ENCODE peak calls at places on chromosomes 3 and 15, in five cellular contexts. S is right cardiac atrium; A is Daoy; E is activated effector memory CD4-positive, alpha-beta T cell treated with anti-CD3 and anti-CD28 coated beads, Interleukin-2, amount 50 U/mL, for 16 hours; P is skeletal muscle cell. I is an unnamed sample.

GRCh38 chr3:71725279-71725991 is at the start of gene EIF4E3:
- DNase-seq in S (peak), A (peak), E (peak), P (no peak), I (no peak)

GRCh38 chr3:52123106-52123708 is 31.0 kb downstream of the POC1A start:
- DNase-seq in S (peak), A (peak), E (peak), P (peak), I (peak)

GRCh38 chr15:74584779-74585178 is 30.9 kb upstream of the CLK3 start:
- DNase-seq in S (no peak), A (no peak), E (no peak), P (no peak), I (no peak)

GRCh38 chr3:118938183-118938961 is 96.3 kb downstream of the IGSF11 start:
- DNase-seq in S (no peak), A (peak), E (no peak), P (no peak), I (no peak)

GRCh38 chr3:189204467-189204866 is 32.7 kb downstream of the TPRG1 start:
- DNase-seq in S (no peak), A (no peak), E (no peak), P (no peak), I (no peak)

GRCh38 chr15:52180851-52181450 is 10.2 kb downstream of the GNB5 start:
- DNase-seq in S (no peak), A (no peak), E (no peak), P (no peak), I (no peak)

GRCh38 chr3:132343018-132343612 is 25.9 kb downstream of the ACP3 start:
- DNase-seq in S (no peak), A (peak), E (no peak), P (no peak), I (peak)

GRCh38 chr15:31486906-31487695 is 160.5 kb downstream of the KLF13 start:
- DNase-seq in S (no peak), A (no peak), E (no peak), P (no peak), I (no peak)

GRCh38 chr3:142987080-142987700 is 14.2 kb upstream of the U2SURP start:
- DNase-seq in S (no peak), A (no peak), E (no peak), P (no peak), I (no peak)

GRCh38 chr3:58254144-58254543 is 16.6 kb downstream of the ABHD6 start:
- DNase-seq in S (no peak), A (no peak), E (no peak), P (no peak), I (no peak)

GRCh38 chr3:61192222-61192621 is 59.0 kb downstream of the FHIT start:
- DNase-seq in S (no peak), A (no peak), E (no peak), P (no peak), I (no peak)

GRCh38 chr15:74541494-74542191 is 623 bp downstream of the ARID3B start:
- DNase-seq in S (peak), A (peak), E (peak), P (no peak), I (no peak)

GRCh38 chr3:127407026-127407939 is 119.4 kb upstream of the PRR20G start:
- DNase-seq in S (no peak), A (no peak), E (peak), P (no peak), I (no peak)

GRCh38 chr3:161096771-161097367 is 8.3 kb downstream of the B3GALNT1 start:
- DNase-seq in S (no peak), A (no peak), E (no peak), P (no peak), I (no peak)

GRCh38 chr3:163722421-163722820 is 1355.9 kb downstream of the SI start:
- DNase-seq in S (no peak), A (no peak), E (no peak), P (no peak), I (no peak)

GRCh38 chr3:73719413-73719831 is 94.7 kb upstream of the PDZRN3 start:
- DNase-seq in S (no peak), A (no peak), E (no peak), P (peak), I (no peak)

GRCh38 chr3:101414121-101414520 is 93.7 kb upstream of the IMPG2 start:
- DNase-seq in S (no peak), A (no peak), E (no peak), P (peak), I (no peak)

GRCh38 chr3:128123538-128124368 is at the start of gene RUVBL1:
- DNase-seq in S (peak), A (peak), E (peak), P (peak), I (peak)

GRCh38 chr15:31357148-31357547 is 30.5 kb downstream of the KLF13 start:
- DNase-seq in S (peak), A (no peak), E (no peak), P (no peak), I (no peak)

GRCh38 chr15:89827821-89828220 is 13.2 kb upstream of the ANPEP start:
- DNase-seq in S (no peak), A (no peak), E (no peak), P (no peak), I (no peak)

GRCh38 chr3:15820911-15821310 is 23.1 kb upstream of the ANKRD28 start:
- DNase-seq in S (no peak), A (no peak), E (no peak), P (no peak), I (no peak)

GRCh38 chr3:150825916-150826377 is 63.0 kb upstream of the SIAH2 start:
- DNase-seq in S (no peak), A (no peak), E (no peak), P (no peak), I (no peak)

GRCh38 chr15:101479851-101480612 is 9.5 kb downstream of the PCSK6 start:
- DNase-seq in S (no peak), A (no peak), E (peak), P (no peak), I (no peak)

GRCh38 chr3:64685331-64685799 is 2.4 kb downstream of the ADAMTS9 start:
- DNase-seq in S (peak), A (no peak), E (no peak), P (peak), I (peak)

GRCh38 chr15:62749036-62749435 is 293.5 kb upstream of the TPM1 start:
- DNase-seq in S (no peak), A (no peak), E (no peak), P (no peak), I (no peak)

GRCh38 chr3:59885103-59885502 is 835.3 kb upstream of the CFAP20DC start:
- DNase-seq in S (no peak), A (no peak), E (no peak), P (no peak), I (no peak)

GRCh38 chr3:135106445-135106844 is 311.4 kb downstream of the EPHB1 start:
- DNase-seq in S (no peak), A (peak), E (no peak), P (no peak), I (no peak)

GRCh38 chr3:148962513-148962912 is 28.8 kb upstream of the GYG1 start:
- DNase-seq in S (no peak), A (peak), E (no peak), P (peak), I (no peak)

GRCh38 chr15:73078722-73079121 is 26.5 kb downstream of the NEO1 start:
- DNase-seq in S (no peak), A (peak), E (no peak), P (peak), I (no peak)

GRCh38 chr15:62475595-62475994 is 310.5 kb upstream of the C2CD4B start:
- DNase-seq in S (no peak), A (no peak), E (no peak), P (no peak), I (no peak)

GRCh38 chr3:194204036-194204792 is 68.3 kb downstream of the HES1 start:
- DNase-seq in S (peak), A (peak), E (no peak), P (no peak), I (no peak)

GRCh38 chr3:10758304-10759037 is 57.6 kb upstream of the SLC6A11 start:
- DNase-seq in S (peak), A (peak), E (peak), P (peak), I (peak)

GRCh38 chr3:53844262-53845102 is 1.7 kb downstream of the CHDH start:
- DNase-seq in S (no peak), A (peak), E (no peak), P (no peak), I (no peak)

GRCh38 chr3:41682996-41683395 is 278.9 kb downstream of the ULK4 start:
- DNase-seq in S (no peak), A (peak), E (no peak), P (peak), I (no peak)

GRCh38 chr3:107920538-107920937 is 170.3 kb downstream of the CD47 start:
- DNase-seq in S (no peak), A (no peak), E (no peak), P (no peak), I (no peak)

GRCh38 chr15:82808634-82809041 is 790 bp upstream of the WHAMM start:
- DNase-seq in S (no peak), A (no peak), E (no peak), P (no peak), I (no peak)

GRCh38 chr3:112675943-112676530 is 35.1 kb upstream of the CCDC80 start:
- DNase-seq in S (no peak), A (no peak), E (no peak), P (no peak), I (no peak)